ENCODE peak calls at places on chromosomes 7 and 10, in six cellular contexts. One of them, this sample, is unnamed.

GRCh38 chr10:12299222-12299973 is 49.9 kb upstream of the CAMK1D start:
- DNase-seq in prostate gland: peak
- DNase-seq in effector memory CD4-positive, alpha-beta T cell: no peak
- DNase-seq in left ventricle myocardium inferior: no peak
- DNase-seq in HCT116: no peak
- DNase-seq in OCI-LY7: no peak
- DNase-seq in this sample: no peak

GRCh38 chr10:91514684-91515253 is 104.6 kb downstream of the HECTD2 start:
- DNase-seq in effector memory CD4-positive, alpha-beta T cell: no peak
- DNase-seq in HCT116: no peak
- DNase-seq in prostate gland: no peak
- DNase-seq in OCI-LY7: no peak
- DNase-seq in left ventricle myocardium inferior: no peak
- DNase-seq in this sample: no peak

GRCh38 chr7:139696547-139696946 is 81.3 kb downstream of the HIPK2 start:
- DNase-seq in left ventricle myocardium inferior: no peak
- DNase-seq in HCT116: no peak
- DNase-seq in prostate gland: no peak
- DNase-seq in effector memory CD4-positive, alpha-beta T cell: no peak
- DNase-seq in OCI-LY7: peak
- DNase-seq in this sample: no peak

GRCh38 chr10:112950714-112951348 is 784 bp downstream of the TCF7L2 start:
- DNase-seq in effector memory CD4-positive, alpha-beta T cell: no peak
- DNase-seq in OCI-LY7: peak
- DNase-seq in prostate gland: peak
- DNase-seq in HCT116: no peak
- DNase-seq in left ventricle myocardium inferior: peak
- DNase-seq in this sample: peak

GRCh38 chr10:3090914-3091313 is 23.6 kb downstream of the PFKP start:
- DNase-seq in prostate gland: peak
- DNase-seq in left ventricle myocardium inferior: peak
- DNase-seq in HCT116: peak
- DNase-seq in OCI-LY7: no peak
- DNase-seq in effector memory CD4-positive, alpha-beta T cell: no peak
- DNase-seq in this sample: no peak

GRCh38 chr7:26863504-26864308 is 684 bp downstream of the SKAP2 start:
- DNase-seq in effector memory CD4-positive, alpha-beta T cell: no peak
- DNase-seq in HCT116: peak
- DNase-seq in left ventricle myocardium inferior: no peak
- DNase-seq in OCI-LY7: peak
- DNase-seq in prostate gland: no peak
- DNase-seq in this sample: peak

GRCh38 chr7:55026086-55026790 is 7.4 kb downstream of the EGFR start:
- DNase-seq in OCI-LY7: no peak
- DNase-seq in prostate gland: no peak
- DNase-seq in HCT116: no peak
- DNase-seq in left ventricle myocardium inferior: no peak
- DNase-seq in effector memory CD4-positive, alpha-beta T cell: no peak
- DNase-seq in this sample: no peak

GRCh38 chr10:3906511-3907111 is 121.6 kb upstream of the KLF6 start:
- DNase-seq in OCI-LY7: no peak
- DNase-seq in prostate gland: no peak
- DNase-seq in HCT116: no peak
- DNase-seq in effector memory CD4-positive, alpha-beta T cell: no peak
- DNase-seq in left ventricle myocardium inferior: no peak
- DNase-seq in this sample: no peak

GRCh38 chr7:73833251-73833919 is 2.6 kb downstream of the CLDN4 start:
- DNase-seq in effector memory CD4-positive, alpha-beta T cell: no peak
- DNase-seq in prostate gland: peak
- DNase-seq in HCT116: no peak
- DNase-seq in OCI-LY7: no peak
- DNase-seq in left ventricle myocardium inferior: no peak
- DNase-seq in this sample: no peak
- H3K4me3 ChIP-seq in effector memory CD4-positive, alpha-beta T cell: no peak
- H3K4me3 ChIP-seq in prostate gland: peak
- H3K4me3 ChIP-seq in HCT116: peak
- H3K4me3 ChIP-seq in OCI-LY7: no peak
- H3K4me3 ChIP-seq in left ventricle myocardium inferior: no peak
- H3K4me3 ChIP-seq in this sample: no peak

DNA sequence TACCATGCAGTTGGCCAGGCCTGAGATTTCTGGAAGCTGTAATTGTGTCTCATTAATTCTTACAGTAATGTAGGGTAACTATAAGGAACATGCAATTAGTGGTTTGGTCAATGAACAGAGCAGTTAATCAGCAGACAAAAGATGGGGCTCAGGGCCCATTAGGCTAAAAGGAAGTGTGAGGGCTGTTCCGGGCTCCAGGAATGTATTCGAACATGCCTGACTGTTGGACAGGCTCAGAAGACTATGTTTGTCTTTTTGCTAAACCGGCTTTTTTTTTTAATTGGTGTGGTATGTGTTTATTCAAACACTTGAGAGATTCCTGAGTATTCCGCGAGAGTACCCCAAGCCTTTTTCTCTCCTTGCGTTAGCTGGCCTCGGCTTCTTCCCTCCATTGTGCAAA is 42.5 kb upstream of the FZD8 start:
- DNase-seq in HCT116: no peak
- DNase-seq in left ventricle myocardium inferior: no peak
- DNase-seq in prostate gland: no peak
- DNase-seq in OCI-LY7: no peak
- DNase-seq in effector memory CD4-positive, alpha-beta T cell: no peak
- DNase-seq in this sample: no peak
- H3K27ac ChIP-seq in HCT116: no peak
- H3K27ac ChIP-seq in left ventricle myocardium inferior: no peak
- H3K27ac ChIP-seq in prostate gland: no peak
- H3K27ac ChIP-seq in OCI-LY7: no peak
- H3K27ac ChIP-seq in effector memory CD4-positive, alpha-beta T cell: no peak
- H3K27ac ChIP-seq in this sample: no peak

GRCh38 chr7:50314778-50315177 is 10.3 kb downstream of the IKZF1 start:
- DNase-seq in prostate gland: no peak
- DNase-seq in HCT116: no peak
- DNase-seq in left ventricle myocardium inferior: no peak
- DNase-seq in effector memory CD4-positive, alpha-beta T cell: no peak
- DNase-seq in OCI-LY7: no peak
- DNase-seq in this sample: no peak
- H3K4me3 ChIP-seq in prostate gland: no peak
- H3K4me3 ChIP-seq in HCT116: no peak
- H3K4me3 ChIP-seq in left ventricle myocardium inferior: no peak
- H3K4me3 ChIP-seq in effector memory CD4-positive, alpha-beta T cell: peak
- H3K4me3 ChIP-seq in OCI-LY7: peak
- H3K4me3 ChIP-seq in this sample: peak

DNA sequence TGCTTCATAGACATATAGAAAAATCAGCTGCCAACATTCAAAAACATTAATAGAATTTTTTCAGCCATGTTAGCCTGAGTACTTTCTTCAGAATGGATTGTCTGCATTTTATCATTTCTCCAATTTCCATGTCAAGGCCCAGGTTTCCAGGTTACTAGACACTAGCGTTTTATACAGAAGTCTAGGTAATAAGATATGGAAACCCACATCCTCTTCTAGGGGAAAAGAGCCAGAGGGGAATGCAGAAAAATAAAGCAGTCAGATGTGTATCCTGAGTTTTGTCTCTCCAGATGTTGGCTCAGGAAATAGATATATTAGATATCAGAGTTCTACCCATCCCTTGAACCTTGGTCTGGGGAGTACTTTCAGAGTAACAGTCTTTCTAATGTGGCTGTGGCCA is 20.4 kb downstream of the GIMAP4 start:
- DNase-seq in OCI-LY7: no peak
- DNase-seq in effector memory CD4-positive, alpha-beta T cell: no peak
- DNase-seq in prostate gland: no peak
- DNase-seq in left ventricle myocardium inferior: no peak
- DNase-seq in HCT116: no peak
- DNase-seq in this sample: no peak
- H3K27ac ChIP-seq in OCI-LY7: no peak
- H3K27ac ChIP-seq in effector memory CD4-positive, alpha-beta T cell: no peak
- H3K27ac ChIP-seq in prostate gland: no peak
- H3K27ac ChIP-seq in left ventricle myocardium inferior: peak
- H3K27ac ChIP-seq in HCT116: no peak
- H3K27ac ChIP-seq in this sample: no peak

GRCh38 chr7:114082567-114082933 is 163.7 kb upstream of the PPP1R3A start:
- DNase-seq in effector memory CD4-positive, alpha-beta T cell: no peak
- DNase-seq in OCI-LY7: no peak
- DNase-seq in HCT116: no peak
- DNase-seq in prostate gland: no peak
- DNase-seq in left ventricle myocardium inferior: no peak
- DNase-seq in this sample: no peak

GRCh38 chr7:114083714-114084113 is 164.9 kb upstream of the PPP1R3A start:
- DNase-seq in left ventricle myocardium inferior: no peak
- DNase-seq in OCI-LY7: no peak
- DNase-seq in effector memory CD4-positive, alpha-beta T cell: no peak
- DNase-seq in HCT116: no peak
- DNase-seq in prostate gland: no peak
- DNase-seq in this sample: no peak

GRCh38 chr7:114081606-114082425 is 163.0 kb upstream of the PPP1R3A start:
- DNase-seq in effector memory CD4-positive, alpha-beta T cell: no peak
- DNase-seq in prostate gland: no peak
- DNase-seq in HCT116: peak
- DNase-seq in left ventricle myocardium inferior: no peak
- DNase-seq in OCI-LY7: no peak
- DNase-seq in this sample: no peak

GRCh38 chr7:114084381-114085312 is 165.8 kb upstream of the PPP1R3A start:
- DNase-seq in OCI-LY7: no peak
- DNase-seq in HCT116: no peak
- DNase-seq in left ventricle myocardium inferior: peak
- DNase-seq in prostate gland: peak
- DNase-seq in effector memory CD4-positive, alpha-beta T cell: no peak
- DNase-seq in this sample: no peak

GRCh38 chr7:114082934-114083647 is 164.3 kb upstream of the PPP1R3A start:
- DNase-seq in OCI-LY7: no peak
- DNase-seq in effector memory CD4-positive, alpha-beta T cell: no peak
- DNase-seq in left ventricle myocardium inferior: peak
- DNase-seq in prostate gland: no peak
- DNase-seq in HCT116: no peak
- DNase-seq in this sample: peak
- H3K4me3 ChIP-seq in OCI-LY7: no peak
- H3K4me3 ChIP-seq in effector memory CD4-positive, alpha-beta T cell: no peak
- H3K4me3 ChIP-seq in left ventricle myocardium inferior: peak
- H3K4me3 ChIP-seq in prostate gland: peak
- H3K4me3 ChIP-seq in HCT116: peak
- H3K4me3 ChIP-seq in this sample: no peak

DNA sequence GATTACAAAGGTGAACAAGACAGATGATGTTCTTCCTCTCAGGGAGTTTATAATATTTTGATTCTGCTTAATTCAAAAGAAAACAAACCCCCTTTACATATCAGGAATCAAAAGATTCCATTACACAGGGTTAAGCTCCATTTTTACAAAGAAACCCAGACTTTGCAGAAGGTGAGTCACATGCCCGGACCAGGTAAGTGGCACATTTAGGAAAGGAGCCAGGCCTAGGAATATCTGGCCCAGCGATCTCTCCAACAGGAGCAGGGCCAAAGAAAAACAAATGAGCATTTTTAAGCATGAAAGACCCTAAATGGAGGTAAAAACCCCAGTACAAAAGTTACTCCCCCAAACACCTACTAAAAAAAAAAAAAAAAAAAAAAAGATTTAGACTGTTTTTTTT is 1.1 kb downstream of the STN1 start:
- DNase-seq in HCT116: no peak
- DNase-seq in effector memory CD4-positive, alpha-beta T cell: no peak
- DNase-seq in left ventricle myocardium inferior: no peak
- DNase-seq in OCI-LY7: no peak
- DNase-seq in prostate gland: no peak
- DNase-seq in this sample: no peak
- H3K27ac ChIP-seq in HCT116: peak
- H3K27ac ChIP-seq in effector memory CD4-positive, alpha-beta T cell: peak
- H3K27ac ChIP-seq in left ventricle myocardium inferior: peak
- H3K27ac ChIP-seq in OCI-LY7: no peak
- H3K27ac ChIP-seq in prostate gland: peak
- H3K27ac ChIP-seq in this sample: peak

GRCh38 chr7:40008218-40008815 is 58.3 kb downstream of the CDK13 start:
- DNase-seq in effector memory CD4-positive, alpha-beta T cell: no peak
- DNase-seq in HCT116: no peak
- DNase-seq in left ventricle myocardium inferior: no peak
- DNase-seq in prostate gland: no peak
- DNase-seq in OCI-LY7: no peak
- DNase-seq in this sample: no peak
- H3K4me3 ChIP-seq in effector memory CD4-positive, alpha-beta T cell: no peak
- H3K4me3 ChIP-seq in HCT116: no peak
- H3K4me3 ChIP-seq in left ventricle myocardium inferior: no peak
- H3K4me3 ChIP-seq in prostate gland: no peak
- H3K4me3 ChIP-seq in OCI-LY7: no peak
- H3K4me3 ChIP-seq in this sample: no peak

GRCh38 chr10:77504196-77504869 is 133.3 kb downstream of the KCNMA1 start:
- DNase-seq in left ventricle myocardium inferior: no peak
- DNase-seq in OCI-LY7: no peak
- DNase-seq in HCT116: peak
- DNase-seq in effector memory CD4-positive, alpha-beta T cell: no peak
- DNase-seq in prostate gland: no peak
- DNase-seq in this sample: no peak
- H3K27ac ChIP-seq in left ventricle myocardium inferior: no peak
- H3K27ac ChIP-seq in OCI-LY7: no peak
- H3K27ac ChIP-seq in HCT116: peak
- H3K27ac ChIP-seq in effector memory CD4-positive, alpha-beta T cell: no peak
- H3K27ac ChIP-seq in prostate gland: no peak
- H3K27ac ChIP-seq in this sample: no peak

DNA sequence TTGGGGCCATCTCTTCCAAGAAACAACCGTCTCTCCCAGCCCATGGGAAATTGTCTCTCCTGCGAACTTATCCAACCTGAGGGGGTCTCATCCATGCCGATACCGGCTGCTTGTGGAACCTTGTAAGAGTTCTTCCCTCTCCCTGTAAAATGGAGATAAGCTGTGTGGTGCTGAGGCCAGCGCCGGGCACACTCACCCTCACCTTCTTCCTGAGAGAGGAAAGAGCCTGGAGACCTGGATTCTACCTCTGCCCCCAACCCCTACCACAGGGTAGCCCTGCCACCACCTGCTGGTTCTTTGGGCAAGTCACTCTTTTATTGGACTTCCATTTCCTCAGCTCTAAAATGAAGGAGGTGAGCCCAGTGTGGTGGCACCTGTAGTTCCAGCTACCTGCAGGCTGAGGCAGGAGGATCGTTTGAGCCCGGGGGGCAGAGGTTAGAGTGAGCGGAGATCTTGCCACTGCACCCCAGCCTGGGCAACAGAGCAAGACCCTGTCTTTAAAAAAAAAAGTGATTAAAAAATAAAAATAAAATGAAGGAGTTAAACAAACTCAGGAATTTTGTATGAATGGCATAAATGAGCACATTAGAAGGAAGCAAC is 38.4 kb upstream of the PSAP start:
- DNase-seq in OCI-LY7: peak
- DNase-seq in HCT116: no peak
- DNase-seq in left ventricle myocardium inferior: no peak
- DNase-seq in prostate gland: no peak
- DNase-seq in effector memory CD4-positive, alpha-beta T cell: no peak
- DNase-seq in this sample: no peak
- H3K4me3 ChIP-seq in OCI-LY7: peak
- H3K4me3 ChIP-seq in HCT116: peak
- H3K4me3 ChIP-seq in left ventricle myocardium inferior: peak
- H3K4me3 ChIP-seq in prostate gland: peak
- H3K4me3 ChIP-seq in effector memory CD4-positive, alpha-beta T cell: peak
- H3K4me3 ChIP-seq in this sample: no peak

DNA sequence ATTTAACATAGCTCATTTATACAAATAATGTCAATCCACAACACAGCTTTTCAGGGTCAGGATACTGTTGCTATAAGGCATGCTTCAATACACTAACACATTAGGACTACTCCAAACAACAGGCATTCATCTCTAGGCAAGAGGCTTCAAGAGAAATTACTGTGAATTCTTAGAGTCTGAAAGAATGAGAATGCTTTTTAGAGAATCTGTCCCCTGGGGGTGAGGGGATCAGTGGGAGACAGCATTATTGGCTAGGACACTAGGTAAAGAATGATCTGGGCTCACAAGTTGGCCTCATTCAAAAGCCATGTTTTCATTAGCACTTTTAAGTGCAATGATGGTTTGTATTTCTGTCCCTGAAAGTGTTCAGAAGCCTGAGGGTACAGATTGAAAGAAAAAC is 132.6 kb downstream of the SEMA3D start:
- DNase-seq in effector memory CD4-positive, alpha-beta T cell: no peak
- DNase-seq in prostate gland: no peak
- DNase-seq in OCI-LY7: no peak
- DNase-seq in HCT116: no peak
- DNase-seq in left ventricle myocardium inferior: no peak
- DNase-seq in this sample: no peak
- H3K27ac ChIP-seq in effector memory CD4-positive, alpha-beta T cell: no peak
- H3K27ac ChIP-seq in prostate gland: no peak
- H3K27ac ChIP-seq in OCI-LY7: no peak
- H3K27ac ChIP-seq in HCT116: no peak
- H3K27ac ChIP-seq in left ventricle myocardium inferior: no peak
- H3K27ac ChIP-seq in this sample: no peak

This sample was measured in CD4-positive, alpha-beta memory T cell.